ENCODE peak calls at places on chromosomes 1 and 21, in nine cellular contexts. One of them, this sample, is unnamed.

GRCh38 chr1:153985984-153986761 is at the start of gene RAB13:
- DNase-seq in activated CD8-positive, alpha-beta memory T cell treated with anti-CD3 and anti-CD28 coated beads for 1 hour: no peak
- DNase-seq in GM12865: peak
- DNase-seq in Caco-2: peak
- DNase-seq in left cardiac atrium: peak
- DNase-seq in stimulated activated naive CD8-positive, alpha-beta T cell treated with anti-CD3 and anti-CD28 coated beads, Interleukin-15, amount 100 ng/mL, for 72 hours: peak
- DNase-seq in mucosa of descending colon: peak
- DNase-seq in iris pigment epithelial cell: peak
- DNase-seq in tibial artery: peak
- DNase-seq in this sample: peak

GRCh38 chr1:153395136-153395685 is 4.3 kb upstream of the S100A8 start:
- DNase-seq in Caco-2: no peak
- DNase-seq in mucosa of descending colon: no peak
- DNase-seq in left cardiac atrium: no peak
- DNase-seq in GM12865: no peak
- DNase-seq in stimulated activated naive CD8-positive, alpha-beta T cell treated with anti-CD3 and anti-CD28 coated beads, Interleukin-15, amount 100 ng/mL, for 72 hours: no peak
- DNase-seq in tibial artery: no peak
- DNase-seq in iris pigment epithelial cell: no peak
- DNase-seq in activated CD8-positive, alpha-beta memory T cell treated with anti-CD3 and anti-CD28 coated beads for 1 hour: no peak
- DNase-seq in this sample: no peak

GRCh38 chr1:151858030-151858746 is 4.7 kb upstream of the THEM5 start:
- DNase-seq in GM12865: no peak
- DNase-seq in mucosa of descending colon: no peak
- DNase-seq in stimulated activated naive CD8-positive, alpha-beta T cell treated with anti-CD3 and anti-CD28 coated beads, Interleukin-15, amount 100 ng/mL, for 72 hours: no peak
- DNase-seq in tibial artery: no peak
- DNase-seq in iris pigment epithelial cell: peak
- DNase-seq in left cardiac atrium: no peak
- DNase-seq in Caco-2: no peak
- DNase-seq in activated CD8-positive, alpha-beta memory T cell treated with anti-CD3 and anti-CD28 coated beads for 1 hour: no peak
- DNase-seq in this sample: no peak

GRCh38 chr1:15358565-15359133 is 51.0 kb upstream of the EFHD2 start:
- DNase-seq in tibial artery: no peak
- DNase-seq in stimulated activated naive CD8-positive, alpha-beta T cell treated with anti-CD3 and anti-CD28 coated beads, Interleukin-15, amount 100 ng/mL, for 72 hours: no peak
- DNase-seq in mucosa of descending colon: peak
- DNase-seq in left cardiac atrium: no peak
- DNase-seq in activated CD8-positive, alpha-beta memory T cell treated with anti-CD3 and anti-CD28 coated beads for 1 hour: no peak
- DNase-seq in Caco-2: no peak
- DNase-seq in iris pigment epithelial cell: no peak
- DNase-seq in GM12865: no peak
- DNase-seq in this sample: no peak

GRCh38 chr1:173714759-173715537 is at the start of gene KLHL20:
- DNase-seq in GM12865: peak
- DNase-seq in Caco-2: peak
- DNase-seq in mucosa of descending colon: peak
- DNase-seq in iris pigment epithelial cell: peak
- DNase-seq in activated CD8-positive, alpha-beta memory T cell treated with anti-CD3 and anti-CD28 coated beads for 1 hour: peak
- DNase-seq in tibial artery: peak
- DNase-seq in stimulated activated naive CD8-positive, alpha-beta T cell treated with anti-CD3 and anti-CD28 coated beads, Interleukin-15, amount 100 ng/mL, for 72 hours: peak
- DNase-seq in left cardiac atrium: peak
- DNase-seq in this sample: peak

GRCh38 chr21:17987328-17987727 is 168.2 kb upstream of the C21orf91 start:
- DNase-seq in GM12865: no peak
- DNase-seq in tibial artery: no peak
- DNase-seq in Caco-2: no peak
- DNase-seq in mucosa of descending colon: no peak
- DNase-seq in stimulated activated naive CD8-positive, alpha-beta T cell treated with anti-CD3 and anti-CD28 coated beads, Interleukin-15, amount 100 ng/mL, for 72 hours: no peak
- DNase-seq in iris pigment epithelial cell: no peak
- DNase-seq in left cardiac atrium: no peak
- DNase-seq in activated CD8-positive, alpha-beta memory T cell treated with anti-CD3 and anti-CD28 coated beads for 1 hour: no peak
- DNase-seq in this sample: no peak

GRCh38 chr1:960371-961131 is at the start of gene KLHL17:
- DNase-seq in mucosa of descending colon: peak
- DNase-seq in iris pigment epithelial cell: peak
- DNase-seq in GM12865: peak
- DNase-seq in tibial artery: peak
- DNase-seq in left cardiac atrium: peak
- DNase-seq in Caco-2: peak
- DNase-seq in activated CD8-positive, alpha-beta memory T cell treated with anti-CD3 and anti-CD28 coated beads for 1 hour: peak
- DNase-seq in stimulated activated naive CD8-positive, alpha-beta T cell treated with anti-CD3 and anti-CD28 coated beads, Interleukin-15, amount 100 ng/mL, for 72 hours: peak
- DNase-seq in this sample: peak

GRCh38 chr21:26652891-26653290 is 79.8 kb upstream of the CYYR1 start:
- DNase-seq in left cardiac atrium: no peak
- DNase-seq in GM12865: no peak
- DNase-seq in activated CD8-positive, alpha-beta memory T cell treated with anti-CD3 and anti-CD28 coated beads for 1 hour: no peak
- DNase-seq in mucosa of descending colon: no peak
- DNase-seq in Caco-2: no peak
- DNase-seq in iris pigment epithelial cell: no peak
- DNase-seq in tibial artery: no peak
- DNase-seq in stimulated activated naive CD8-positive, alpha-beta T cell treated with anti-CD3 and anti-CD28 coated beads, Interleukin-15, amount 100 ng/mL, for 72 hours: no peak
- DNase-seq in this sample: no peak

GRCh38 chr1:70353641-70354331 is 736 bp downstream of the ANKRD13C start:
- DNase-seq in tibial artery: no peak
- DNase-seq in left cardiac atrium: no peak
- DNase-seq in activated CD8-positive, alpha-beta memory T cell treated with anti-CD3 and anti-CD28 coated beads for 1 hour: no peak
- DNase-seq in GM12865: peak
- DNase-seq in Caco-2: no peak
- DNase-seq in stimulated activated naive CD8-positive, alpha-beta T cell treated with anti-CD3 and anti-CD28 coated beads, Interleukin-15, amount 100 ng/mL, for 72 hours: peak
- DNase-seq in iris pigment epithelial cell: peak
- DNase-seq in mucosa of descending colon: no peak
- DNase-seq in this sample: no peak

GRCh38 chr1:182608850-182609610 is 4.8 kb upstream of the RGS16 start:
- DNase-seq in tibial artery: no peak
- DNase-seq in mucosa of descending colon: no peak
- DNase-seq in left cardiac atrium: no peak
- DNase-seq in iris pigment epithelial cell: peak
- DNase-seq in activated CD8-positive, alpha-beta memory T cell treated with anti-CD3 and anti-CD28 coated beads for 1 hour: no peak
- DNase-seq in GM12865: peak
- DNase-seq in stimulated activated naive CD8-positive, alpha-beta T cell treated with anti-CD3 and anti-CD28 coated beads, Interleukin-15, amount 100 ng/mL, for 72 hours: no peak
- DNase-seq in Caco-2: no peak
- DNase-seq in this sample: no peak

GRCh38 chr1:36925251-36925650 is 109.1 kb downstream of the GRIK3 start:
- DNase-seq in activated CD8-positive, alpha-beta memory T cell treated with anti-CD3 and anti-CD28 coated beads for 1 hour: no peak
- DNase-seq in stimulated activated naive CD8-positive, alpha-beta T cell treated with anti-CD3 and anti-CD28 coated beads, Interleukin-15, amount 100 ng/mL, for 72 hours: no peak
- DNase-seq in mucosa of descending colon: no peak
- DNase-seq in tibial artery: no peak
- DNase-seq in left cardiac atrium: no peak
- DNase-seq in GM12865: no peak
- DNase-seq in Caco-2: no peak
- DNase-seq in iris pigment epithelial cell: no peak
- DNase-seq in this sample: no peak

This sample was measured in dermis microvascular lymphatic vessel endothelial cell.